ENCODE peak calls at places on chromosomes 1 and 21, in five cellular contexts. V is SK-N-SH, F is HCT116, I is K562, P is HepG2. O is an unnamed sample.

GRCh38 chr21:44914176-44914874 is 6.4 kb downstream of the ITGB2 start:
- DNase-seq in V (no peak), F (no peak), I (no peak), P (peak), O (no peak)

GRCh38 chr1:32215629-32216505 is 6.3 kb downstream of the TMEM234 start:
- DNase-seq in V (peak), F (peak), I (peak), P (peak), O (peak)

GRCh38 chr1:19797827-19798226 is 1.9 kb downstream of the TMCO4 start:
- DNase-seq in V (no peak), F (no peak), I (no peak), P (no peak), O (no peak)

GRCh38 chr1:205144751-205145150 is 23.0 kb upstream of the RBBP5 start:
- DNase-seq in V (no peak), F (no peak), I (no peak), P (peak), O (peak)

GRCh38 chr21:19523731-19524130 is 1120.1 kb upstream of the TMPRSS15 start:
- DNase-seq in V (no peak), F (no peak), I (no peak), P (no peak), O (no peak)

GRCh38 chr1:84253891-84254290 is 47.6 kb upstream of the SAMD13 start:
- DNase-seq in V (no peak), F (peak), I (no peak), P (peak), O (peak)

GRCh38 chr1:25996966-25997758 is 701 bp downstream of the PAFAH2 start:
- DNase-seq in V (peak), F (no peak), I (no peak), P (peak), O (peak)

GRCh38 chr1:157348538-157349480 is 203.5 kb downstream of the FCRL5 start:
- DNase-seq in V (no peak), F (no peak), I (no peak), P (no peak), O (peak)

GRCh38 chr1:51708911-51709760 is 92.2 kb downstream of the OSBPL9 start:
- DNase-seq in V (no peak), F (no peak), I (no peak), P (no peak), O (no peak)

GRCh38 chr1:234208351-234208750 is 164.9 kb upstream of the COA6 start:
- DNase-seq in V (no peak), F (no peak), I (no peak), P (no peak), O (no peak)

GRCh38 chr1:94865369-94865768 is 45.2 kb downstream of the SLC44A3 start:
- DNase-seq in V (no peak), F (no peak), I (no peak), P (no peak), O (peak)

GRCh38 chr1:41051022-41051421 is 29.5 kb upstream of the SLFNL1 start:
- DNase-seq in V (no peak), F (no peak), I (no peak), P (no peak), O (peak)

GRCh38 chr1:27589841-27590426 is 14.0 kb downstream of the AHDC1 start:
- DNase-seq in V (peak), F (no peak), I (no peak), P (no peak), O (peak)

GRCh38 chr1:16078925-16079656 is 5.6 kb upstream of the FAM131C start:
- DNase-seq in V (peak), F (no peak), I (peak), P (peak), O (peak)

GRCh38 chr1:56535949-56536348 is 43.4 kb downstream of the PLPP3 start:
- DNase-seq in V (no peak), F (no peak), I (no peak), P (peak), O (no peak)

GRCh38 chr1:184954232-184954995 is 19.9 kb downstream of the NIBAN1 start:
- DNase-seq in V (peak), F (no peak), I (no peak), P (no peak), O (no peak)

GRCh38 chr1:161473363-161473762 is 31.9 kb upstream of the FCGR2A start:
- DNase-seq in V (no peak), F (no peak), I (no peak), P (peak), O (no peak)

GRCh38 chr1:214281030-214281901 is at the start of gene SMYD2:
- DNase-seq in V (peak), F (peak), I (peak), P (peak), O (peak)

GRCh38 chr1:119778886-119779560 is 10.3 kb upstream of the HMGCS2 start:
- DNase-seq in V (peak), F (no peak), I (no peak), P (no peak), O (no peak)

GRCh38 chr1:8800416-8800815 is 17.0 kb downstream of the RERE start:
- DNase-seq in V (no peak), F (no peak), I (no peak), P (no peak), O (no peak)

GRCh38 chr1:7220712-7221252 is 435.5 kb downstream of the CAMTA1 start:
- DNase-seq in V (no peak), F (no peak), I (no peak), P (no peak), O (no peak)

GRCh38 chr1:31987231-31987630 is 26.4 kb upstream of the KHDRBS1 start:
- DNase-seq in V (peak), F (no peak), I (no peak), P (no peak), O (no peak)

GRCh38 chr1:39566441-39567137 is 10.0 kb downstream of the PABPC4 start:
- DNase-seq in V (no peak), F (no peak), I (no peak), P (peak), O (no peak)

GRCh38 chr1:160550572-160551034 is 27.5 kb upstream of the SLAMF6 start:
- DNase-seq in V (no peak), F (no peak), I (no peak), P (no peak), O (no peak)

GRCh38 chr1:44854985-44855384 is 11.9 kb upstream of the PTCH2 start:
- DNase-seq in V (no peak), F (no peak), I (no peak), P (no peak), O (no peak)

GRCh38 chr21:42336065-42336464 is 14.7 kb downstream of the TFF2 start:
- DNase-seq in V (no peak), F (no peak), I (no peak), P (peak), O (no peak)

GRCh38 chr1:199223936-199224335 is 585.1 kb downstream of the PTPRC start:
- DNase-seq in V (no peak), F (no peak), I (no peak), P (no peak), O (no peak)

GRCh38 chr1:232995189-232995588 is 44.8 kb downstream of the NTPCR start:
- DNase-seq in V (no peak), F (no peak), I (no peak), P (no peak), O (no peak)

GRCh38 chr1:159880435-159880834 is 18.0 kb upstream of the VSIG8 start:
- DNase-seq in V (no peak), F (no peak), I (no peak), P (no peak), O (no peak)

DNA sequence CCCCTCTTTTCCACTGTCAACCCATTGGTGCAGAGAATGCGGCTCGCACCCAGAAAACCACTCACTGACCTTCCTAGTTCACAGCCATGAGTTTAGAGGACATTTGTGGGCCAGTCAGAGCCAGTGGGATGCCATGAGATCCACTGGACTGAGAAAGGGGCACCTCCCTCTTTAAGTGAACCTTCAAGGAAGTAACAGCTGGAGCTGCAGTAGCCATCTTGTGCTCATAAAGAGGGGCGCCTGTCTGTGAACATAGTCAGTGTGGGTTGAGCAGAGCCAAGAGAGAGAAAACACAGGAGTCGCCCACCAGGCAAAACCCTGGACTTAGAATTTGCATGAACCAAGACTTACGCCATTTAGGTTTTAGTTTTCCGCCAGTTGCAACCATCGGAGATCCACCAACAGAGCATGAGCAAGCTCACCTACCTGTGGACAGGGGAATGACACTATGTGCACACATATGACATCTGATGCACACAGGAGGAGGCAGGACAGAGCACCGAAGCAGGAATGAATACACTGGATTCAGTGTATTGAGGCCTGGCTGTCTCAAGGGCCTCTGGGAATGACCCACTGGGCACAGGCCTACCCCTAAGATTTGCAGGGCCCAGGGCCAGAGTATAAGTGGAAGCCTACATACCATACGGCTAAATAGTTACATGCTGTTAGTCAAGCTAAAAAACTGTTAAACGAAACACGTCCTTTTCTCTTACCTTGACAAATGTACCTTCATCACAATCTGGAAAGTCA is 151.6 kb downstream of the GRIK3 start:
- DNase-seq in V (no peak), F (no peak), I (no peak), P (no peak), O (no peak)
- TF ChIP-seq MAX in V (no peak), F (no peak), I (no peak), P (no peak), O (no peak)

DNA sequence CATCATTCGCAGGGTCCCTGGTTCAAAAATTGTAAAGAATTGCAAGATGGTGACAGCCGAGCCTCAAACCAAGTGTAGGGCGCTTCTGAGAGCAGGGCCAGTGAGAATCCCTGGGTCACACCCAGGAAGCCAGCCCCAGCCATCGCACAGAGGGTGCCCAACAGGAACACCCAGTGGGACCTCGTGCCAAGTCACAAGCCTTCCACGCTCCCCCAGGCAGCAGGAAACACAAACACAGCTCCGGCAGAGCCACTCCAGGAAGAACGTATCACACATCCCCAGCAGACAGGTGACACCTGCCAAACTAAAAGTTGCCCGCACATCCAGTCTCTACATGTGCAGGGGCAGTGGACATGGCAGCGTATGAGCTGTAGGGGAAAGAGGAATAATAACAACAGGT is 20.2 kb downstream of the DHRS3 start:
- DNase-seq in V (no peak), F (no peak), I (no peak), P (no peak), O (no peak)
- H3K27ac ChIP-seq in V (peak), F (peak), I (no peak), P (no peak), O (no peak)

DNA sequence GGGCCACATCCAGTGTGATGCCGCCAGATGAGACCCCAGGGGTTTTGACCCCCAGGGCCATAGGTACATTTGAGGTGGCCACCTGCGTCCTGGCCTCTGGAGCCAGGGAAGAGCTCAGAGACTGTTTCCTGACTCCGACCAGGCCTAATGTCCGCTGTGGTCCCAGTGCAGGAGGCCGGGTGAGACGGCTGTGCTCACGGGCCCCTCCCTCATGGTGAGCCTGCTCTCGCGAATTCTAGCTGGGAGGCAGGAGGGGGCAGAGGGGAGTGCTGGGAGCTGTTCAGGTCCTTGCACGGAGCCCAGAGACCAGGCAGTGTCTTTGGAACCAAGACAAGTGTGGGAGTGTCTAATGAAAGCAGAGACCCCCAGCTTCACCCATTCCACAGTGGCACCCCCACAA is 256.2 kb upstream of the C1orf174 start:
- DNase-seq in V (no peak), F (no peak), I (no peak), P (no peak), O (no peak)
- H3K9ac ChIP-seq in V (no peak), F (no peak), I (no peak), P (no peak), O (no peak)

DNA sequence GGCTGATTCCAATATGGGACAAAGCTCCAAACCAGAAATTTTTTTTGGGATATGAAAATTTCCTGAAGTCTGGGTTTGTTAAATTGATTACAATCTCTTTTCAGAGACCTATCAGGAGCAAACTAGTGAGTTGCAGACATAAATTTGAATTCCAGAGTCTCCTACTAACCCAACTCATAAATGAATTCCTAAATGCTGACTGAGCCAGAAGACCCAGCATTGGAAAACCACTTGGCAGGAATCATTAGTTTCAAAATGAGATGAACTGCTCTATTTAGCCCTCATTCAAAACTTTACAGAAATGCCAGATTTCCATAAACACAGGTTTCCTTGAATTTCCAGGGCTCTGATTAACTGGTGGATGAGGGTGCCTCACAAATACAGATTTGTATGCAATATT is 222.5 kb downstream of the HLX start:
- DNase-seq in V (no peak), F (no peak), I (no peak), P (no peak), O (no peak)
- TF ChIP-seq MAX in V (peak), F (no peak), I (no peak), P (no peak), O (no peak)

GRCh38 chr1:207084241-207084640 is 4.4 kb upstream of the C4BPB start:
- DNase-seq in V (no peak), F (no peak), I (no peak), P (no peak), O (no peak)
- H3K27ac ChIP-seq in V (no peak), F (no peak), I (no peak), P (no peak), O (no peak)